ENCODE peak calls at places on chromosomes 16 and 17, in eight cellular contexts. D is PC-3, W is stomach, I is HL-60, T is HFF-Myc, L is thoracic aorta, Z is Peyer's patch, M is left ventricle myocardium inferior. J is an unnamed sample.

GRCh38 chr17:82804442-82805191 is 35.2 kb downstream of the ZNF750 start:
- DNase-seq in Z (no peak), D (no peak), L (no peak), T (no peak), I (no peak), W (peak; percentile 81), M (peak; percentile 86), J (no peak)

GRCh38 chr16:75262104-75262799 is 10.8 kb upstream of the BCAR1 start:
- DNase-seq in T (no peak), Z (no peak), D (no peak), L (no peak), I (no peak), M (peak; percentile 36), W (peak; percentile 60), J (no peak)

GRCh38 chr17:79706931-79707382 is 23.8 kb upstream of the ENPP7 start:
- DNase-seq in Z (no peak), M (no peak), W (no peak), L (no peak), T (no peak), D (no peak), I (no peak), J (no peak)

GRCh38 chr17:66954632-66955031 is 9.9 kb upstream of the CACNG4 start:
- DNase-seq in I (no peak), L (no peak), D (no peak), T (no peak), M (no peak), W (no peak), Z (no peak), J (no peak)

GRCh38 chr16:67026570-67026969 is 2.4 kb upstream of the CBFB start:
- DNase-seq in D (no peak), I (no peak), M (no peak), W (no peak), T (no peak), L (no peak), Z (no peak), J (no peak)

GRCh38 chr16:2532494-2533141 is 1.4 kb upstream of the CEMP1 start:
- DNase-seq in Z (peak; percentile 89), L (no peak), I (peak; percentile 69), T (no peak), D (peak; percentile 64), M (peak; percentile 57), W (peak; percentile 88), J (peak; percentile 55)

GRCh38 chr16:57045694-57046381 is 46.5 kb upstream of the CPNE2 start:
- DNase-seq in T (no peak), Z (peak; percentile 86), I (peak; percentile 61), W (peak; percentile 32), D (peak; percentile 23), M (peak; percentile 74), L (peak; percentile 55), J (peak; percentile 56)

GRCh38 chr16:80122155-80122554 is 418.6 kb upstream of the DYNLRB2 start:
- DNase-seq in L (no peak), Z (no peak), W (no peak), T (no peak), I (no peak), M (peak; percentile 47), D (no peak), J (no peak)

GRCh38 chr16:23827245-23827543 is 8.6 kb upstream of the PRKCB start:
- DNase-seq in M (no peak), W (no peak), L (no peak), I (no peak), T (no peak), D (no peak), Z (no peak), J (no peak)

GRCh38 chr17:81534157-81535006 is 6.2 kb downstream of the FSCN2 start:
- DNase-seq in W (no peak), D (no peak), M (no peak), I (no peak), L (no peak), Z (no peak), T (no peak), J (no peak)

GRCh38 chr17:8426094-8426720 is 9.5 kb upstream of the NDEL1 start:
- DNase-seq in W (no peak), T (no peak), L (no peak), Z (no peak), D (no peak), M (no peak), I (no peak), J (no peak)

GRCh38 chr17:50708050-50709000 is 611 bp upstream of the ANKRD40 start:
- DNase-seq in Z (no peak), L (no peak), M (no peak), W (no peak), I (peak; percentile 36), D (peak; percentile 41), T (no peak), J (no peak)

GRCh38 chr16:66188786-66189725 is 177.4 kb upstream of the CDH5 start:
- DNase-seq in M (no peak), W (no peak), D (no peak), L (no peak), I (no peak), T (no peak), Z (no peak), J (no peak)

GRCh38 chr17:79974786-79975497 is 60.7 kb downstream of the TBC1D16 start:
- DNase-seq in T (no peak), D (no peak), L (no peak), W (peak; percentile 71), I (peak; percentile 29), M (no peak), Z (no peak), J (no peak)

GRCh38 chr16:65781855-65782254 is 584.6 kb upstream of the CDH5 start:
- DNase-seq in W (no peak), M (no peak), T (no peak), Z (no peak), L (no peak), I (no peak), D (no peak), J (no peak)

GRCh38 chr17:29624586-29624985 is 1.9 kb upstream of the CORO6 start:
- DNase-seq in W (no peak), M (no peak), I (no peak), D (no peak), L (no peak), Z (no peak), T (no peak), J (no peak)

GRCh38 chr17:29621751-29622194 is 939 bp downstream of the CORO6 start:
- DNase-seq in T (no peak), W (no peak), M (no peak), I (no peak), D (no peak), Z (no peak), L (no peak), J (no peak)

GRCh38 chr17:29622337-29623282 is at the start of gene CORO6:
- DNase-seq in W (peak; percentile 60), D (no peak), T (no peak), L (no peak), Z (peak; percentile 55), M (peak; percentile 70), I (no peak), J (peak; percentile 60)

GRCh38 chr17:29625037-29625750 is 2.5 kb upstream of the CORO6 start:
- DNase-seq in W (no peak), Z (no peak), D (no peak), I (no peak), M (no peak), T (no peak), L (no peak), J (no peak)

GRCh38 chr17:29623283-29623647 is 553 bp upstream of the CORO6 start:
- DNase-seq in D (no peak), I (no peak), M (no peak), W (no peak), L (no peak), Z (no peak), T (no peak), J (no peak)
- H3K4me3 ChIP-seq in D (no peak overlapping the region), I (peak overlapping the region; percentile 75), M (peak overlapping the region; percentile 73), W (peak overlapping the region; percentile 75), L (peak overlapping the region; percentile 91), Z (peak overlapping the region; percentile 66), T (peak overlapping the region; percentile 51), J (peak overlapping the region; percentile 58)

DNA sequence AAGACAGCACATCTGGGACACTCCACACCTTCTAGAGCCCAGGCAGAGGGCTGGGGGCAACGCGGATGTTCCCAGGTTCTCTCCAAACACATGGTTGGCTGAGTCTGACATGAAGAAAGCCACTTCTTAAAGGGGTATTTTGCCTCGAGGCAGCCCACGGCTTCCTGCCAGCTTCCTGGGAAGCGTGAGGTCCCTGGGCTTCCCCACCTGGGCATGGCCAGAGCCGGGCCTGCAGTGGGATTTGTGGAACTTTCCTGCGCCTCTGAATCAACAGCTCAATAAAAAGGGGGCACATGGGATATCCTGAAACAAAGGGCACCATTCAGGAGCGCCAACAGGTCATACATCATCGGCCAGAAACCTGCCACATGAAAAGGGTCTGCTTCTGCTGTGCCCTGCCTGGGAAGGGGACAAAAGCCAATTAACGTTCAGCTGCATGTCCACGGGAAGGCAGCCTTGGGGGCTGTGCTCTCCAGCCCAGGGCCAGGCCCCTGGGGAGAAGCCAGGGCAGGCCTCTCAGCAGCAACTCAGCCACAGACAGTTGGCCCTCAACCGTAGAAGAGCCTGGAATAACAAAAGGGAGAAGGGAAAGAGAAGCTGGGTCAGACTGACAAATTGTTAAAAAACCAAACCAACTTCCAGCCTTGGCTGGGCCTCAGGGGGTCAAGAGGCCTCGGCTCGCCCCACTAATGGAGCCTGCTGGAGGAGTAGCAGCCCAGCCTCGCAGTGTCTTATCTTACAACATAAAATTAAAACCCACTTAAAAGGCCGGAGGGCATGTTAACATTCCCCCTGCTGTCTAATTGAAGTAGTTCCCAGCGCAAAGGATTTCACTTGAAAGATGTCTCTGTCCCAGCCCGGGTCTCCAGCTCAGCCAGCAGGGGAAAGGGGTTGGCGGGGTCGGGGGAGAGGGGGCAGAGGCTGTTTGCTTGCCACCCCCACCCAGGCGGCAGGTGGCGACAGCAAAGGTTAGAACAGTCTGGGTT is 34.2 kb downstream of the TBX4 start:
- DNase-seq in D (no peak), T (no peak), M (no peak), W (peak; percentile 14), L (no peak), I (no peak), Z (no peak), J (no peak)
- TF ChIP-seq CTCF in D (no peak), T (no peak), M (no peak), W (no peak), L (no peak), I (no peak), Z (no peak), J (no peak)

DNA sequence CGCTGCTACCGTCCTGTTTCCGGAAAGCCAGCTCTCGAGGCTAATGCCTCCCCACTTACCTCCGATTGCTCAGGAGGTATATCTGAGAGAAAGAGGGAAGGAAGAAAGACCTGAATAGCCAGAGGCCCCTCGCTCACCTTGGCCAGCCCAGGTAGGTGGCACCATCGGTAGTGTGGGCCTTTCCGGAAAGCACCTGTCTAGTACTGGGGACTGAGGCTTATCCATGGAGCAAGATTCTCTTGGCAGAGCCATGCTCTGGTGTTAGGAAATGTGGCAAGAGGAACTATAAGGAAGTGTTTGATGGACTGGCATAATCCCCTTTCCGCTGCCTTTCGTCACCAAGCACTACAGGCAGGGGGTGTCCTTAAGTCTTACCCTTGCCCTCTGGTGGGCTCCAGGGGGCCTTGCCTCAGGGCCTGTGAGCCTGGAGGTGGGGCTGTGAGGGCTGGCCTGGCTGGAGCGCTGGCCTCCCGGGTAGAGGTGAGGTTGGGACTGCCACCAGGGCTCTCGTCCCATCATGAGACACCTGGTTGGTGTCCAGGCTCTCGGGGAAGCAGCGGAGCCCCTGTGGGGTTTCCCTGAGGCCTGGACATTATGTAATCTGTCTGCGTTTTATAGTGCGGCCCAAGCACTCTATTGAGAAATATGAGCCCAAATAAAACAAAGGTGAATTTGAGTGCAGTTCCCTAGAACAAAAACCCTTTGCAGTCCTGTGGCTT is 2.9 kb downstream of the CMIP start:
- DNase-seq in L (no peak), I (peak; percentile 58), T (no peak), M (no peak), Z (no peak), W (peak; percentile 47), D (peak; percentile 44), J (no peak)
- H3K4me3 ChIP-seq in L (peak overlapping the region; percentile 72), I (peak overlapping the region; percentile 65), T (peak overlapping the region; percentile 92), M (peak overlapping the region; percentile 77), Z (peak overlapping the region; percentile 92), W (peak overlapping the region; percentile 86), D (peak overlapping the region; percentile 98), J (peak overlapping the region; percentile 67)

GRCh38 chr17:30299000-30299399 is 7.3 kb upstream of the BLMH start:
- DNase-seq in Z (no peak), T (no peak), D (peak; percentile 39), L (no peak), I (no peak), M (no peak), W (no peak), J (no peak)
- TF ChIP-seq CTCF in Z (peak; percentile 65), T (peak; percentile 8), D (peak; percentile 62), L (no peak), I (no peak), M (no peak), W (no peak), J (no peak)